ENCODE peak calls at places on chromosomes 12 and 14, in four cellular contexts. U, P, R and I are unnamed samples.

GRCh38 chr14:104361921-104362681 is 217.5 kb upstream of the C14orf180 start:
- DNase-seq in P (no peak), U (no peak), R (peak), I (no peak)

GRCh38 chr14:67940894-67941455 is 121.4 kb downstream of the RAD51B start:
- DNase-seq in R (peak), P (no peak), U (peak), I (no peak)

GRCh38 chr12:119642986-119643385 is 24.9 kb upstream of the PRKAB1 start:
- DNase-seq in R (no peak), U (no peak), P (no peak), I (no peak)

GRCh38 chr14:24605435-24606190 is 3.9 kb downstream of the GZMH start:
- DNase-seq in U (peak), R (peak), P (peak), I (no peak)

GRCh38 chr12:53495903-53496751 is 3.1 kb downstream of the MAP3K12 start:
- DNase-seq in P (no peak), U (no peak), R (no peak), I (no peak)

GRCh38 chr12:8018666-8019581 is 13.6 kb upstream of the FOXJ2 start:
- DNase-seq in R (no peak), P (no peak), U (no peak), I (no peak)

GRCh38 chr12:62767946-62768345 is 167.0 kb downstream of the PPM1H start:
- DNase-seq in P (no peak), U (peak), R (no peak), I (no peak)

GRCh38 chr14:51369814-51370213 is 129.8 kb downstream of the TMX1 start:
- DNase-seq in U (no peak), R (no peak), P (no peak), I (no peak)

GRCh38 chr12:112616469-112617190 is 174.9 kb upstream of the RPH3A start:
- DNase-seq in P (no peak), U (no peak), R (no peak), I (no peak)

GRCh38 chr14:75373616-75374015 is 54.2 kb upstream of the JDP2 start:
- DNase-seq in P (no peak), R (no peak), U (no peak), I (peak)

GRCh38 chr14:75292886-75293285 is 14.3 kb downstream of the FOS start:
- DNase-seq in P (no peak), U (no peak), R (no peak), I (no peak)

GRCh38 chr12:119328111-119328510 is 6.4 kb upstream of the CCDC60 start:
- DNase-seq in R (no peak), U (no peak), P (peak), I (no peak)

GRCh38 chr14:23366163-23366921 is 1.4 kb upstream of the EFS start:
- DNase-seq in U (peak), R (no peak), P (peak), I (peak)

GRCh38 chr12:19893514-19893913 is 454.2 kb downstream of the AEBP2 start:
- DNase-seq in U (peak), R (no peak), P (no peak), I (no peak)

GRCh38 chr12:4308334-4308960 is 12.6 kb upstream of the TIGAR start:
- DNase-seq in P (no peak), U (no peak), R (no peak), I (no peak)

GRCh38 chr12:89349814-89350213 is 2.5 kb downstream of the DUSP6 start:
- DNase-seq in P (peak), U (peak), R (no peak), I (peak)

GRCh38 chr14:99971929-99972747 is 93.1 kb upstream of the EVL start:
- DNase-seq in P (no peak), R (no peak), U (peak), I (no peak)

GRCh38 chr14:48580692-48581091 is 905.3 kb upstream of the MDGA2 start:
- DNase-seq in P (no peak), U (no peak), R (no peak), I (no peak)

GRCh38 chr12:89238593-89238992 is 113.7 kb downstream of the DUSP6 start:
- DNase-seq in U (no peak), R (no peak), P (peak), I (no peak)

DNA sequence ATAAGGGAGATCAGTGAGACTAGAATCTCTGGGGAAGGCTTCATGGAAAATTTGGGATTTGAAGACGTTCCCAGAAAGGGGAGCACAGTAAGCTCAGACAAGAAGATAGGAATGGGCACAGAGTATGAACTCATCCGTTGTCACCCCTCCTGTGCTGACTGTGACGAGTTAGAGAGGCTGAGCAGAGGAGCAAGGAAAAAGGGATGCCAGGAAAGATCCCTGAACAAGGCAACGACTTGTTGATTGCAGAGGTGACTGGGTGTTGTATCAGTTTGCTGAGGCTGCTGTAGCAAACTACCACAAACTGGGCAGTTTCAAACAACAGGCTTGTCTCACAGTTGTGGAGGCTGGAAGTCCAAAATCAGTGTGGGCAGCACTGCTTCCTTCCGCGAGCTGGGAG is 5.9 kb upstream of the GPD1 start:
- DNase-seq in R (no peak), P (no peak), U (no peak), I (no peak)
- H3K27ac ChIP-seq in R (no peak), P (no peak), U (no peak), I (no peak)

DNA sequence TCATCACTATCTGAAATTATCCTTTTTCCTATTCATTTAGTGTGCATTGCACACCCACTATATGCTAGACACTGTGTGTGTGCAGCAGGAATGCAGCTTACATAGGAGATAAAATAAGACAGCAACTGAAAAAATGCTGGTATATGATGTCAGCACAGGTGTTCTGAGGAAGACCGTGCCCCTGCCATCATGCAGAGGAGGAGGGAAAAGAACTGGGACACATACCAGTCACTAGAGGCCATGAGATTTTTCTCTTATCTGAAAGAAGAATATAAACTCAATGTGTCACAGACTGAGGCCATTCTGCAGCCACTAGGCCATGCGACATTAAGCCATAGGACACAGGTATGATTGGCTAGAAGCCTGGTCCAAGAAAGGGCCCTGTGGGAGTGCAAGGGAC is 298.1 kb downstream of the RPAP3 start:
- DNase-seq in U (no peak), P (no peak), R (no peak), I (no peak)
- H3K27ac ChIP-seq in U (no peak), P (no peak), R (no peak), I (peak)

GRCh38 chr14:81329640-81330385 is 70.3 kb downstream of the STON2 start:
- DNase-seq in R (no peak), P (no peak), U (peak), I (no peak)
- H3K27ac ChIP-seq in R (no peak), P (no peak), U (peak), I (peak)

GRCh38 chr12:79560165-79560889 is 130.4 kb downstream of the PAWR start:
- DNase-seq in R (no peak), P (no peak), U (no peak), I (no peak)

GRCh38 chr12:79557690-79558315 is 133.0 kb downstream of the PAWR start:
- DNase-seq in R (no peak), U (no peak), P (no peak), I (no peak)

GRCh38 chr12:79561401-79562132 is 129.2 kb downstream of the PAWR start:
- DNase-seq in R (no peak), U (no peak), P (no peak), I (no peak)

GRCh38 chr12:79559591-79559990 is 131.2 kb downstream of the PAWR start:
- DNase-seq in R (no peak), U (no peak), P (no peak), I (no peak)

GRCh38 chr12:79558924-79559469 is 131.8 kb downstream of the PAWR start:
- DNase-seq in P (no peak), R (no peak), U (no peak), I (no peak)
- H3K27ac ChIP-seq in P (no peak), R (no peak), U (no peak), I (no peak)

DNA sequence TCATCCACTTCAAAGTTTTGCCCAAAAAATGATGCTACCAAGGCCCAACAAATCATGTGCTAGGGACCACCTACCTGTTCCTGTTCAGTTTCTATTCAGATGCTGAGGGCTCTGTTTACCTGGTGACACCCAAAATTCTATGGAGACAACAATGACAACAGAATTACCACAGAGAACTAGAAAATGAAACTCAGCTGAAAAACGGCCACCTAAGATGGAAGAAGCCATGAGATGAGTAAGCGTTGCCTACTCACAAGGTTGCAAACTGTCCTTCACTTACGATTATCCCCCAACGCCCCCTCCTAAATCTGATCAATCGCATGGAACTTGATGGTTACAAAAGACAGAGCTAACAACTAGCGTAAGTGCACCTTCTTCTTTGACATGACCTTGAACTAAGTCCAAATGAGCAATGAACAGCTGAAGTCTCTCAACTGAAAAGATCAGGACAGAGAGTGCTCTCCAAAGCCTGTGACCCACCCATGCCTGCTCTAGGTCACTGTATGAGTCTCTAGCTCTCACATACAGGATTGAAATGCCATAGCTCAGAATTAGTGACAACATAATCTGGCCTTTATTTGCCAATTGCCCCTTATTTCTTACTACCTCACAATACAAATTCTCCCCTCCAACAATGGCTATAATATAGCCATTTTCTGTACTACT is at the start of gene RNASE11:
- DNase-seq in R (no peak), P (no peak), U (no peak), I (no peak)
- H3K27ac ChIP-seq in R (no peak), P (no peak), U (no peak), I (no peak)

DNA sequence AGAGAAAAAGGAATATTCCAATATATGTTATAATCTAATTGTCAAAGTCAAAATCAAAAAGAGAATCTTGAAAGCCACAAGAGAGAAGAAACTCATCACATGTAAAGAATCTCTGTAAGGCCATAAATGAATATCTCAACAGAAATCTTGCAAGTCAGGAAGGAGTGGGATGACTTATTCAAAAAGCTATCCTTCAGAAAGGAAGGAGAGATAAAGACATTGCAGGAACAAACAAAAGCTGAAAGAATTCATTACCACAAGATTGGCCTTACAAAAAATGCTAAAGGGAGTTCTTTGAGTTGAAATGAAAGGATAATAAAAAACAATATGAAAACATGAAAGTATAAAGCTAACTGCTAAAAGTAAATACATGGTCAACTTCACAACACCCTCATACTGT is 286.8 kb downstream of the LRIG3 start:
- DNase-seq in R (no peak), U (peak), P (no peak), I (no peak)
- H3K27ac ChIP-seq in R (no peak), U (no peak), P (no peak), I (no peak)

GRCh38 chr14:105894978-105895881 is 368.8 kb downstream of the TMEM121 start:
- DNase-seq in U (no peak), R (no peak), P (no peak), I (no peak)
- H3K27ac ChIP-seq in U (no peak), R (no peak), P (no peak), I (no peak)

DNA sequence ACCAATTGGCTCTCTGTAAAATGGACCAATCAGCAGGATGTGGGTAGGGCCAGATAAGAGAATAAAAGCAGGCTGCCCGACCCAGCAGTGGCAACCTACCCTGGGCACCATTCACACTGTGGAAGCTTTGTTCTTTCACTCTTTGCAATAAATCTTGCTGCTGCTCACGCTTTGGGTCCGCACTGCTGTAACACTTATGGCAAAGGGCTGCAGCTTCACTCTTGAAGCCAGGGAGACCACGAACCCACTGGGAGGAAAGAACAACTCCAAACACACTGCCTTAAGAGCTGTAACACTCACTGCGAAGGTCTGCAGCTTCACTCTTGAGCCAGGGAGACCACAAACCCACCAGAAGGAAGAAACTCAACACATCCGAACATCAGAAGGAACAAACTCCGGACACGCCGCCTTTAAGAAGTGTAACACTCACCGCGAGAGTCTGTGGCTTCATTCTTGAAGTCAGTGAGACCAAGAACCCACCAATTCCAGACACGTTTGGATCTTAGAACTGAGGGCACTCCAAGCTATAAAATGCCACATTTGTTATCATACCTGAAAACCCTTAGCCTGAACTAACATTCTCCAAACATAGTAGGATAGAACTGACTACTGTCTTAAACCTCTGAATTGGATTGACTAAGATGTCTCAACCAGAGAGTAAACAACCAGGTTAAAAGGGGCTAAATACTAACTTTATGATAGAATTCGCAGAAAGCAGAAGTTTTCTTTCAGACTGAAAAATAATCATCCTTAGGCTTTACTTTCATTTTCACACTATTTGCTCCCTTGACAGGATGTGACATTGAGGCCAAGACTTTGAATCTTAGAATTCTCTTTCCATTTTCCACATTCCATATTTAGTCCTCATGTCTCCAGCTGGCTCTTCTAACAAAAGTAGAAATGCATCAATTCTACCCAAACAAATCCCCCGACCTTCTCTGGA is 33.6 kb downstream of the CDKL1 start:
- DNase-seq in P (no peak), U (no peak), R (no peak), I (no peak)
- H3K27ac ChIP-seq in P (peak), U (no peak), R (peak), I (no peak)